ENCODE peak calls at places on chromosomes 4 and X, in five cellular contexts. Y, O, J, R and Q are unnamed samples.

GRCh38 chr4:55051532-55051931 is 73.9 kb downstream of the KDR start:
- DNase-seq in Y (no peak), O (no peak), J (no peak), R (no peak), Q (no peak)

GRCh38 chrX:103688949-103689348 is 2.5 kb upstream of the MORF4L2 start:
- DNase-seq in Y (no peak), O (no peak), J (peak; percentile 78), R (peak; percentile 60), Q (no peak)

GRCh38 chr4:118557298-118557851 is 127.8 kb upstream of the METTL14 start:
- DNase-seq in Y (no peak), O (no peak), J (no peak), R (peak; percentile 58), Q (no peak)

GRCh38 chrX:13059269-13059668 is 14.8 kb upstream of the FAM9C start:
- DNase-seq in Y (no peak), O (no peak), J (no peak), R (no peak), Q (no peak)

GRCh38 chrX:107718156-107718621 is 57.4 kb downstream of the TSC22D3 start:
- DNase-seq in Y (peak; percentile 94), O (no peak), J (peak; percentile 92), R (peak; percentile 89), Q (peak; percentile 64)

GRCh38 chrX:136781180-136781797 is 557 bp upstream of the ARHGEF6 start:
- DNase-seq in Y (no peak), O (no peak), J (no peak), R (peak; percentile 79), Q (peak; percentile 53)

GRCh38 chr4:76782837-76783236 is 115.1 kb downstream of the SOWAHB start:
- DNase-seq in Y (no peak), O (no peak), J (no peak), R (peak; percentile 67), Q (no peak)

GRCh38 chrX:39203427-39203826 is 402.2 kb downstream of the MID1IP1 start:
- DNase-seq in Y (no peak), O (no peak), J (no peak), R (no peak), Q (no peak)

GRCh38 chrX:106611682-106612402 is at the start of gene RADX:
- DNase-seq in Y (peak; percentile 69), O (peak; percentile 9), J (peak; percentile 89), R (peak; percentile 45), Q (peak; percentile 75)

GRCh38 chrX:49165901-49166881 is 3.6 kb downstream of the MAGIX start:
- DNase-seq in Y (peak; percentile 76), O (peak; percentile 37), J (peak; percentile 88), R (no peak), Q (peak; percentile 91)

GRCh38 chr4:65999518-65999871 is 329.2 kb upstream of the EPHA5 start:
- DNase-seq in Y (no peak), O (no peak), J (no peak), R (peak; percentile 14), Q (no peak)

GRCh38 chr4:47215759-47216158 is 184.4 kb downstream of the GABRB1 start:
- DNase-seq in Y (no peak), O (no peak), J (no peak), R (no peak), Q (no peak)

GRCh38 chr4:26173619-26174018 is 147.2 kb upstream of the RBPJ start:
- DNase-seq in Y (no peak), O (no peak), J (peak; percentile 34), R (no peak), Q (no peak)

GRCh38 chr4:16897351-16897750 is 1.1 kb downstream of the LDB2 start:
- DNase-seq in Y (no peak), O (no peak), J (no peak), R (no peak), Q (no peak)

GRCh38 chrX:24647257-24648058 is at the start of gene PCYT1B:
- DNase-seq in Y (peak; percentile 64), O (peak; percentile 1), J (peak; percentile 86), R (no peak), Q (peak; percentile 42)

GRCh38 chr4:26992657-26993361 is 132.2 kb downstream of the STIM2 start:
- DNase-seq in Y (peak; percentile 67), O (no peak), J (peak; percentile 20), R (no peak), Q (no peak)

GRCh38 chr4:46270986-46271596 is 118.8 kb downstream of the GABRA2 start:
- DNase-seq in Y (no peak), O (no peak), J (peak; percentile 38), R (peak; percentile 38), Q (no peak)

GRCh38 chrX:110284159-110284558 is 33.7 kb downstream of the AMMECR1 start:
- DNase-seq in Y (no peak), O (no peak), J (no peak), R (peak; percentile 83), Q (no peak)

GRCh38 chr4:22573198-22573597 is 57.3 kb upstream of the ADGRA3 start:
- DNase-seq in Y (peak; percentile 28), O (no peak), J (peak; percentile 13), R (no peak), Q (peak; percentile 26)

DNA sequence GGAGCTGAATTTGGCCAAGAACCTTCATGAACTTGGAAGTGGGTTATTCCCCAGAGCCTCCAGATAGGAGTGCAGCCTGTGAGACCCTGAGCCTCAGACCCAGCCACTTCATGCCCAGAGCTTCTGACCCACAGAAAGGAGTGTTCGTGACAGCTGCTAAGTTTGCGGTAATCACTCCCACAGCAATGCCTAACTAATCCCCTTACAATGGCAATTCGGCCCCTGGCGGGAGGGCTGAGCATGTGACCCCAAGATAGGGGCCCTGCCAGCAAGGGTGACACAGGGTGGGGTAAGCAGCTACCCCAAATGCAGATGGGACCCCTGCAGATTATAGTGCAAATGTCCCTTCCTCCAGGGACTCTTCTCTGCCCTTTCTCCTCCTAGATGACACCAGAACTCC is 22.5 kb downstream of the PNMA6E start:
- DNase-seq in Y (no peak), O (no peak), J (no peak), R (no peak), Q (no peak)
- TF ChIP-seq CTCF in Y (no peak), O (no peak), J (no peak), R (no peak), Q (no peak)

GRCh38 chr4:153018716-153019115 is 82.6 kb downstream of the FHDC1 start:
- DNase-seq in Y (no peak), O (no peak), J (no peak), R (no peak), Q (no peak)
- H3K4me1 ChIP-seq in Y (no peaks in the 10 kb centered on the region), O (peaks cover 7% of the 10 kb centered on the region), J (no peaks in the 10 kb centered on the region), R (no peaks in the 10 kb centered on the region), Q (no peaks in the 10 kb centered on the region)

GRCh38 chr4:139825523-139826014 is 159.9 kb downstream of the MGST2 start:
- DNase-seq in Y (no peak), O (no peak), J (no peak), R (no peak), Q (no peak)

GRCh38 chr4:139823746-139824145 is 158.1 kb downstream of the MGST2 start:
- DNase-seq in Y (no peak), O (no peak), J (no peak), R (no peak), Q (no peak)

GRCh38 chr4:139822391-139822790 is 156.8 kb downstream of the MGST2 start:
- DNase-seq in Y (no peak), O (no peak), J (no peak), R (no peak), Q (no peak)

GRCh38 chr4:139824882-139825522 is 159.4 kb downstream of the MGST2 start:
- DNase-seq in Y (no peak), O (no peak), J (no peak), R (no peak), Q (no peak)

DNA sequence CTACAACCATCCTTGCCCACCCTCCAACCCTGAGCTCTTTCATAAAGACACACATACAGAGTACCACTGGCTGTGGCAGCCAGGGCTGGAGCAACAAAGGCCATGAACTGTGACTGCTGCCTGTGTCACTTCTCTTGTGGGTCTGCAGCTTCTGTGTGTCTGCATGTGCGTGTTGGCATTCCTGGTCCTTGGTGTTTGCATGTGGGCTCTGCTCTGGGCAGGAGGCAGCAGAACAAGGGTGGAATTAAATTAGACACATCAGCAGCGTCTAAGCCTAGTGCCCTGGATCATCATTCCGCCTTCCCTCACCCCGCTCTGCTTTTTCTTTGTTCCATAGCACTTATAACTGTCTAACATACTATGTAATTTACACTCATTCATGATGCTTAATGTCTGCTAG is 157.7 kb downstream of the MGST2 start:
- DNase-seq in Y (no peak), O (no peak), J (no peak), R (no peak), Q (no peak)
- H3K27ac ChIP-seq in Y (no peak overlapping the region), O (no peak overlapping the region), J (no peak overlapping the region), R (no peak overlapping the region), Q (no peak overlapping the region)

GRCh38 chr4:74796631-74797030 is 2.3 kb upstream of the BTC start:
- DNase-seq in Y (no peak), O (no peak), J (no peak), R (no peak), Q (no peak)

GRCh38 chr4:74789518-74789917 is 4.8 kb downstream of the BTC start:
- DNase-seq in Y (no peak), O (no peak), J (no peak), R (no peak), Q (no peak)

GRCh38 chr4:74794341-74794801 is at the start of gene BTC:
- DNase-seq in Y (peak; percentile 20), O (no peak), J (peak; percentile 49), R (peak; percentile 71), Q (peak; percentile 47)

GRCh38 chr4:74790652-74791051 is 3.7 kb downstream of the BTC start:
- DNase-seq in Y (no peak), O (no peak), J (no peak), R (no peak), Q (no peak)

DNA sequence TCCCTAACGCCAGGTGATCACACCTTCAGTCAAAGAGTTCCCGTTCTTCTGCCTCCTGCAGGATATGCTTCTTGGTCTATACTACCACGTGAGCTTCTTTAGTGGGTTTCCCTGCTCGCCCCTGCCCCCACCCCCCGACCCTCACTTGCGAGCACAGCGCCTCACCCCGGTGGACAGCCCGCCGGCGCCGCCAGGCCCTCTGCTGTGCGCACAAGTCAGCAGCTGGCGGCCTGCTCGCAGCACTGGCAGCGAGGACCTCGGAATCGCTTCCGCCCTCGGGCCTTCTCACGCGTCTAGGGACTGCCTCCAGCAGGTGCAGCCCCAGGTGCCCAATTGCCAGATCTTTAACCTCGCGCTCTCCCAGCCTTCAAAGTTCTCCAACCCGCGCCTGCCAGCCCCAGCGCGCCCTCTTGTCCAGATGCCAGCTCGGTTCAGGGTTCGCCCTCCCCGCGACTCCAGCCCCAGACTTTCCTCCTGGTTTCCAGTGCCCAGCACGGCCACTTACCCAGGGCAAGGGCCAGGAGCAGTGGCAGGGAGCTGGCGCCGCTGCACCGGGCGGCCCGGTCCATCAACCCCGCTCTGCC is 474 bp downstream of the BTC start:
- DNase-seq in Y (peak; percentile 21), O (no peak), J (peak; percentile 69), R (peak; percentile 63), Q (peak; percentile 17)
- TF ChIP-seq CTCF in Y (no peak), O (peak; percentile 30), J (peak; percentile 49), R (peak; percentile 72), Q (no peak)

DNA sequence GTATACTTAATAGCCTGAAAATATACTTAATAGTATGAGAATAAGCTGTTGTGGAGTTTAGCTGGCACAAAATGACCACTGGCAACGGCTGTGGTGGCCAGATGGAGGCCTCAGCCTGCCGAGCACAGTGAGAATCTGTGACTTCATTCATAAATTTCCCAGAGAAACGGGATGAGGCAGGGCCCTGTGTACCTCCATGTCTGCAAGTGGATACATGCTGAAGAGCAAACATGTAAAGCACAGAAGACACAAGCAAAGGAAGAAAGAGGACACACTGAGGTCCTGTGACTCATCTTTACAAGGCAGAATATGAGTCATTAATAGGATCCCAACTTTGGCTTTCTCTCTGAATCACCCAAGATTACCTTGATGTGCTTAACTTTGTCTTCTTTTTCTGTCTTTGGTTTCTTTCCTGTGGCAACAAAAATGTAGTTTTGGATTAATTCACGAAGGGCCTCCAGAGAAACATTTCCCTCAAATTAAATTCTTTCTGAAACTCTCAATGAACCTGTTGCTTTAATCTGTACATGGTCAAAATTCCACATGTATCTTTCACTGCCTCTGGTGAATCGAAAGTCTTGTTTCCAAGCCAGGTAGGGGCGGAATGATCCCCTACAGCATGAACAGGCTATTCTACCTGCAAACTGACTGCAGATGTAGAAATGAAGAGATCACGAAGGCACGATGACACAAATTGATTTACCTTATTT is 56.4 kb downstream of the IRF2 start:
- DNase-seq in Y (no peak), O (no peak), J (peak; percentile 51), R (peak; percentile 89), Q (no peak)
- H3K4me1 ChIP-seq in Y (no peaks in the 10 kb centered on the region), O (peaks cover 25% of the 10 kb centered on the region), J (peaks cover 3% of the 10 kb centered on the region), R (peaks cover 24% of the 10 kb centered on the region), Q (peaks cover 28% of the 10 kb centered on the region)